ENCODE peak calls at places on chromosome 10, in six cellular contexts. W, X, O, Y, K and C are unnamed samples.

GRCh38 chr10:82396886-82397285 is 521.9 kb downstream of the NRG3 start:
- DNase-seq in W (no peak), X (no peak), O (no peak), Y (no peak), K (no peak), C (no peak)

GRCh38 chr10:49598986-49599385 is 11.1 kb upstream of the SLC18A3 start:
- DNase-seq in W (no peak), X (no peak), O (no peak), Y (no peak), K (peak), C (no peak)

GRCh38 chr10:50396491-50397311 is 145.4 kb upstream of the ASAH2 start:
- DNase-seq in W (no peak), X (no peak), O (no peak), Y (no peak), K (peak), C (no peak)

GRCh38 chr10:43878386-43878785 is 229.7 kb upstream of the ZNF32 start:
- DNase-seq in W (peak), X (no peak), O (no peak), Y (no peak), K (no peak), C (no peak)

GRCh38 chr10:125231116-125231812 is 70.9 kb upstream of the CTBP2 start:
- DNase-seq in W (no peak), X (no peak), O (no peak), Y (no peak), K (peak), C (no peak)

GRCh38 chr10:124614003-124614659 is 130.0 kb downstream of the FAM53B start:
- DNase-seq in W (no peak), X (no peak), O (no peak), Y (no peak), K (no peak), C (no peak)

GRCh38 chr10:124557167-124557566 is 95.5 kb downstream of the LHPP start:
- DNase-seq in W (no peak), X (no peak), O (no peak), Y (no peak), K (no peak), C (no peak)

GRCh38 chr10:109668703-109669102 is 254.6 kb downstream of the XPNPEP1 start:
- DNase-seq in W (no peak), X (no peak), O (no peak), Y (no peak), K (no peak), C (no peak)

GRCh38 chr10:15725603-15726002 is 5.9 kb upstream of the ITGA8 start:
- DNase-seq in W (no peak), X (no peak), O (no peak), Y (no peak), K (peak), C (no peak)

GRCh38 chr10:71512794-71513379 is 116.2 kb downstream of the CDH23 start:
- DNase-seq in W (no peak), X (no peak), O (no peak), Y (no peak), K (peak), C (no peak)

GRCh38 chr10:47311193-47311899 is 10.9 kb upstream of the GDF2 start:
- DNase-seq in W (no peak), X (no peak), O (no peak), Y (peak), K (no peak), C (peak)

GRCh38 chr10:131729361-131729760 is 171.4 kb upstream of the PPP2R2D start:
- DNase-seq in W (peak), X (no peak), O (no peak), Y (no peak), K (no peak), C (no peak)

GRCh38 chr10:69343905-69344304 is 65.6 kb downstream of the HK1 start:
- DNase-seq in W (no peak), X (no peak), O (no peak), Y (no peak), K (no peak), C (no peak)

GRCh38 chr10:69344591-69345244 is 66.4 kb downstream of the HK1 start:
- DNase-seq in W (no peak), X (no peak), O (no peak), Y (no peak), K (no peak), C (no peak)

GRCh38 chr10:69346776-69347175 is 68.5 kb downstream of the HK1 start:
- DNase-seq in W (no peak), X (no peak), O (no peak), Y (no peak), K (no peak), C (no peak)

GRCh38 chr10:69345402-69345801 is 67.1 kb downstream of the HK1 start:
- DNase-seq in W (no peak), X (no peak), O (no peak), Y (no peak), K (no peak), C (no peak)

DNA sequence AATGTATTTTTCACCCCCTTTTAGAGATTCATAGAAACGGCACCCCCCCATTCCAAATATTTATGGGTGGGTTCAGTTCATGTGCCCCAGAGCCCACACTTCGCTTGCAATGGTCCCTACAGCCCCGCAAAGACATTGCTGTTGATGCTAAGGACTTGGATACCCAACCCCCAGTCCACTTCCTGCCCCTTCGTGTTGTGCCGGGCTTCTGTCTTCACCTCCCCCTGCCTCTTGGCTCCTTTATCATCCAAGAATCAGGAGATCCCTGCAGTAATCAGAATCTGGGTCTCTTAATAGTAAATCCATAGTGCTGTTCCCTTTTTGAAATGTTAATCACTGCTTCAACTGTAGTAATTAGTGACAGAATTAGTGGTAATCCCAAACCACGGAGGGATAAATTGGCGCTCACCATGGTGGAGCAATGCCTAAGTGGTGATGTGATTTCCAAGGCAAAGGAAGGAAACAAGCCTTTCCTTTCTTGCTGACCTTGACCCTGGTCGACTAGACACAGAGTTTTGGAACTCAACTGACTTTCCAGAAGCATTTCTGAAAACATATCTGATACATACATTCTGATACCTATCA is 67.7 kb downstream of the HK1 start:
- DNase-seq in W (no peak), X (no peak), O (no peak), Y (no peak), K (no peak), C (no peak)
- H3K27ac ChIP-seq in W (peak), X (no peak), O (no peak), Y (no peak), K (no peak), C (peak)

GRCh38 chr10:122259075-122259466 is 12.0 kb upstream of the BTBD16 start:
- DNase-seq in W (no peak), X (no peak), O (no peak), Y (no peak), K (no peak), C (no peak)
- H3K27ac ChIP-seq in W (no peak), X (no peak), O (no peak), Y (no peak), K (no peak), C (no peak)

GRCh38 chr10:30536578-30536977 is 93.0 kb downstream of the LYZL2 start:
- DNase-seq in W (no peak), X (no peak), O (no peak), Y (no peak), K (no peak), C (no peak)
- H3K27ac ChIP-seq in W (no peak), X (no peak), O (no peak), Y (peak), K (no peak), C (no peak)

GRCh38 chr10:69684020-69684980 is 54.3 kb downstream of the FAM241B start:
- DNase-seq in W (peak), X (no peak), O (no peak), Y (peak), K (peak), C (no peak)

GRCh38 chr10:69685802-69686585 is 55.9 kb downstream of the FAM241B start:
- DNase-seq in W (peak), X (peak), O (no peak), Y (peak), K (peak), C (no peak)

GRCh38 chr10:69685426-69685801 is 55.4 kb downstream of the FAM241B start:
- DNase-seq in W (no peak), X (no peak), O (no peak), Y (no peak), K (peak), C (no peak)

GRCh38 chr10:69686866-69687265 is 56.8 kb downstream of the FAM241B start:
- DNase-seq in W (peak), X (no peak), O (no peak), Y (no peak), K (no peak), C (no peak)

DNA sequence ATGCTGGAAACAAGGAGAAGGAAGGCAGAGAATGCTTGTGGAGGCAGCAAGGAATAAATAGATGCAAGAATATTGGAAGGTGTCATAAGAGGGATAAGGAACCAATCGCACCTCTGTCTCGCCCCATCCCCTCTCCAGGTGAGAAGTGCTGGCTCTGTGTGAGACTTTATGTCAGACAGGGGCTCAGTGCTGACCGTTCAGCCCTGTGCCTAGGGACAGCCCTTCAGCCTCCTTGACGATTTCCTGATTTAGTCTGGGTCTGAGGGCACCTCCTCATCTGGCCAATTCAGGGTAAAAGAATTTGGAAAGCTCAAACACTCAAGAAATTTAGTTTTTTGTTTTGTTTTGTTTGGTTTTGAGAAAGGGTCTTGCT is 54.9 kb downstream of the FAM241B start:
- DNase-seq in W (no peak), X (no peak), O (no peak), Y (no peak), K (no peak), C (no peak)
- H3K27ac ChIP-seq in W (peak), X (no peak), O (no peak), Y (peak), K (no peak), C (no peak)

GRCh38 chr10:6518791-6519430 is 61.2 kb downstream of the PRKCQ start:
- DNase-seq in W (no peak), X (no peak), O (no peak), Y (no peak), K (no peak), C (no peak)
- H3K27ac ChIP-seq in W (no peak), X (no peak), O (no peak), Y (no peak), K (no peak), C (peak)

GRCh38 chr10:31059323-31059722 is 27.7 kb upstream of the ZNF438 start:
- DNase-seq in W (no peak), X (no peak), O (no peak), Y (no peak), K (no peak), C (no peak)

GRCh38 chr10:31064334-31064733 is 32.7 kb upstream of the ZNF438 start:
- DNase-seq in W (no peak), X (no peak), O (no peak), Y (no peak), K (peak), C (no peak)

GRCh38 chr10:31063839-31064238 is 32.2 kb upstream of the ZNF438 start:
- DNase-seq in W (no peak), X (no peak), O (no peak), Y (no peak), K (no peak), C (no peak)

GRCh38 chr10:31062856-31063255 is 31.2 kb upstream of the ZNF438 start:
- DNase-seq in W (no peak), X (no peak), O (no peak), Y (no peak), K (no peak), C (no peak)

DNA sequence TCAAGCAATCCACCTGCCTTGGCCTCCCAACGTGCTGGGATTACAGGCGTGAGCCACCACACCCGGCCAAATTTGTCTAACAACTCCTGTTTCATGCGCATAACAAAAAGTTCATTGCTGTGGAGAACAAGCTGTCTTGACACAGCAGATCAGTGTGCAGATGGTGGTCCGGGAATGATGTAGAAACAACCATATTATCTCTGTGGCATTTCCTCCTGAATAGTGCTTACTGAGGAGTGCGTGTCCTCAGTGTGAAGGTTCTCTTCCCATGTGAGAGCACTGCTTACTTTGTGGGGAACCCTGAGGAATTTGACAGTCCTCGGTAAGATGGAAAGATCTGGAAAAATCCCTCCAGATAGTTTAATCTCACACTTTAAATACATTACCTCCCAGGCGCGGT is 30.3 kb upstream of the ZNF438 start:
- DNase-seq in W (no peak), X (no peak), O (no peak), Y (no peak), K (no peak), C (no peak)
- H3K27ac ChIP-seq in W (peak), X (no peak), O (no peak), Y (no peak), K (no peak), C (no peak)